ENCODE peak calls at places on chromosomes 6 and 20, in nine cellular contexts. I is GM12892; L is astrocyte of the spinal cord; E is spleen; A is NCI-H2081 treated with DMSO at 0.1 percent for 48 hours; T is GM12878; Q is upper lobe of right lung; W is stimulated activated CD8-positive, alpha-beta memory T cell treated with anti-CD3 and anti-CD28 coated beads, Interleukin-12 subunit alpha, Interleukin-12 subunit beta, amount 100 ng/mL, for 1 hour; N is amygdala. K is an unnamed sample.

GRCh38 chr20:59145926-59146800 is 17.5 kb upstream of the ZNF831 start:
- DNase-seq in I (peak; percentile 34), L (no peak), E (peak; percentile 85), A (no peak), T (no peak), Q (no peak), W (peak; percentile 47), N (no peak), K (no peak)

GRCh38 chr6:133244502-133244901 is 3.3 kb downstream of the EYA4 start:
- DNase-seq in I (no peak), L (no peak), E (no peak), A (no peak), T (no peak), Q (no peak), W (no peak), N (no peak), K (no peak)

GRCh38 chr6:106379951-106380350 is 19.4 kb downstream of the CRYBG1 start:
- DNase-seq in I (no peak), L (no peak), E (no peak), A (no peak), T (no peak), Q (no peak), W (no peak), N (no peak), K (no peak)

GRCh38 chr20:20939006-20939405 is 167.2 kb downstream of the LINC00237 start:
- DNase-seq in I (no peak), L (no peak), E (no peak), A (no peak), T (no peak), Q (no peak), W (no peak), N (no peak), K (no peak)

GRCh38 chr20:33604991-33605370 is 57.1 kb upstream of the C20orf144 start:
- DNase-seq in I (no peak), L (no peak), E (no peak), A (no peak), T (no peak), Q (no peak), W (no peak), N (no peak), K (no peak)

GRCh38 chr6:119587537-119587936 is 238.0 kb upstream of the MAN1A1 start:
- DNase-seq in I (no peak), L (no peak), E (no peak), A (no peak), T (no peak), Q (no peak), W (no peak), N (no peak), K (no peak)

GRCh38 chr6:3214898-3215297 is 12.6 kb downstream of the TUBB2B start:
- DNase-seq in I (no peak), L (no peak), E (no peak), A (no peak), T (no peak), Q (no peak), W (no peak), N (no peak), K (no peak)

GRCh38 chr20:57659789-57660509 is 39.7 kb upstream of the ZBP1 start:
- DNase-seq in I (peak; percentile 26), L (no peak), E (peak; percentile 55), A (no peak), T (no peak), Q (peak; percentile 59), W (no peak), N (no peak), K (no peak)

GRCh38 chr6:143878272-143878760 is 14.0 kb downstream of the ZC2HC1B start:
- DNase-seq in I (no peak), L (no peak), E (no peak), A (no peak), T (no peak), Q (no peak), W (no peak), N (no peak), K (no peak)

GRCh38 chr6:35092362-35093117 is 48.6 kb downstream of the TCP11 start:
- DNase-seq in I (no peak), L (peak; percentile 65), E (no peak), A (no peak), T (no peak), Q (no peak), W (no peak), N (no peak), K (no peak)

GRCh38 chr20:63356511-63356910 is 4.6 kb downstream of the CHRNA4 start:
- DNase-seq in I (no peak), L (no peak), E (no peak), A (no peak), T (no peak), Q (no peak), W (no peak), N (no peak), K (no peak)

GRCh38 chr6:157021267-157022021 is 244.3 kb downstream of the ARID1B start:
- DNase-seq in I (peak; percentile 67), L (peak; percentile 95), E (peak; percentile 98), A (no peak), T (no peak), Q (peak; percentile 96), W (peak; percentile 76), N (peak; percentile 81), K (peak; percentile 85)

GRCh38 chr20:19288636-19289035 is 76.2 kb downstream of the SLC24A3 start:
- DNase-seq in I (no peak), L (peak; percentile 2), E (no peak), A (no peak), T (no peak), Q (no peak), W (no peak), N (no peak), K (no peak)

GRCh38 chr6:903746-904145 is 210.8 kb upstream of the EXOC2 start:
- DNase-seq in I (no peak), L (peak; percentile 52), E (no peak), A (no peak), T (no peak), Q (no peak), W (no peak), N (no peak), K (no peak)

GRCh38 chr6:141956046-141956761 is 176.5 kb upstream of the GJE1 start:
- DNase-seq in I (no peak), L (peak; percentile 1), E (no peak), A (no peak), T (no peak), Q (no peak), W (no peak), N (peak; percentile 0), K (no peak)

GRCh38 chr6:20608371-20608770 is 74.1 kb downstream of the CDKAL1 start:
- DNase-seq in I (no peak), L (no peak), E (no peak), A (no peak), T (no peak), Q (no peak), W (no peak), N (no peak), K (peak; percentile 3)

GRCh38 chr6:116115781-116116180 is 10.2 kb downstream of the COL10A1 start:
- DNase-seq in I (no peak), L (peak; percentile 13), E (no peak), A (no peak), T (no peak), Q (no peak), W (no peak), N (no peak), K (no peak)

GRCh38 chr6:68572525-68572924 is 62.6 kb upstream of the ADGRB3 start:
- DNase-seq in I (peak; percentile 1), L (peak; percentile 11), E (no peak), A (no peak), T (peak; percentile 3), Q (no peak), W (no peak), N (no peak), K (peak; percentile 0)

GRCh38 chr20:36865076-36865860 is 10.7 kb upstream of the TLDC2 start:
- DNase-seq in I (no peak), L (no peak), E (no peak), A (no peak), T (no peak), Q (no peak), W (no peak), N (no peak), K (no peak)

GRCh38 chr20:33401922-33402369 is 627 bp upstream of the CDK5RAP1 start:
- DNase-seq in I (no peak), L (no peak), E (no peak), A (no peak), T (no peak), Q (no peak), W (no peak), N (no peak), K (peak; percentile 5)

GRCh38 chr20:37172836-37173235 is 6.3 kb upstream of the RPN2 start:
- DNase-seq in I (no peak), L (no peak), E (no peak), A (no peak), T (no peak), Q (no peak), W (no peak), N (no peak), K (no peak)

GRCh38 chr20:5570442-5570841 is 179.8 kb upstream of the SHLD1 start:
- DNase-seq in I (no peak), L (no peak), E (no peak), A (no peak), T (no peak), Q (no peak), W (no peak), N (no peak), K (no peak)

GRCh38 chr6:50030777-50031562 is 9.2 kb upstream of the DEFB110 start:
- DNase-seq in I (peak; percentile 2), L (no peak), E (no peak), A (no peak), T (no peak), Q (no peak), W (no peak), N (no peak), K (no peak)

GRCh38 chr6:125717120-125717731 is 32.2 kb upstream of the HEY2 start:
- DNase-seq in I (no peak), L (no peak), E (no peak), A (no peak), T (peak; percentile 41), Q (no peak), W (no peak), N (no peak), K (no peak)

GRCh38 chr20:8547035-8547649 is 415.1 kb downstream of the PLCB1 start:
- DNase-seq in I (no peak), L (no peak), E (no peak), A (no peak), T (no peak), Q (no peak), W (no peak), N (no peak), K (no peak)

GRCh38 chr6:108169801-108170606 is 4.2 kb downstream of the NR2E1 start:
- DNase-seq in I (no peak), L (no peak), E (no peak), A (no peak), T (no peak), Q (no peak), W (no peak), N (no peak), K (peak; percentile 17)

GRCh38 chr6:112877134-112878100 is 530.3 kb downstream of the RFPL4B start:
- DNase-seq in I (no peak), L (peak; percentile 92), E (no peak), A (no peak), T (no peak), Q (no peak), W (no peak), N (no peak), K (peak; percentile 1)

GRCh38 chr6:7145269-7146078 is 37.7 kb downstream of the RREB1 start:
- DNase-seq in I (no peak), L (no peak), E (no peak), A (no peak), T (no peak), Q (no peak), W (no peak), N (no peak), K (no peak)

GRCh38 chr20:17882834-17883591 is 85.6 kb downstream of the SNX5 start:
- DNase-seq in I (no peak), L (no peak), E (no peak), A (no peak), T (no peak), Q (no peak), W (no peak), N (no peak), K (no peak)

GRCh38 chr6:158655569-158656450 is 6.0 kb downstream of the SYTL3 start:
- DNase-seq in I (no peak), L (no peak), E (no peak), A (no peak), T (no peak), Q (peak; percentile 78), W (no peak), N (no peak), K (no peak)

GRCh38 chr6:165119231-165120020 is 190.0 kb downstream of the C6orf118 start:
- DNase-seq in I (no peak), L (no peak), E (no peak), A (no peak), T (no peak), Q (no peak), W (no peak), N (no peak), K (no peak)

K was measured in small intestine.